ENCODE peak calls at places on chromosome 5, in eight cellular contexts. One of them, this sample, is unnamed.

GRCh38 chr5:1040571-1040970 is 32.0 kb downstream of the NKD2 start:
- DNase-seq in hypothalamus: no peak
- DNase-seq in head of caudate nucleus: no peak
- DNase-seq in nephron progenitor cell: no peak
- DNase-seq in activated T-helper 2 cell treated with anti-CD3 and anti-CD28 coated beads, Interferon-gamma antibody, Interleukin-2, Interleukin-4, amounts not matched to agents 10 μg/mL and 5 μg/mL and 100 μg/mL, durations not matched to agents 14 hours and 24 hours and 36 hours: no peak
- DNase-seq in mammary epithelial cell: no peak
- DNase-seq in EL: no peak
- DNase-seq in HTR-8/SVneo: no peak
- DNase-seq in this sample: no peak

GRCh38 chr5:132257131-132258101 is at the start of gene PDLIM4:
- DNase-seq in HTR-8/SVneo: peak
- DNase-seq in nephron progenitor cell: peak
- DNase-seq in mammary epithelial cell: peak
- DNase-seq in head of caudate nucleus: no peak
- DNase-seq in hypothalamus: no peak
- DNase-seq in EL: peak
- DNase-seq in activated T-helper 2 cell treated with anti-CD3 and anti-CD28 coated beads, Interferon-gamma antibody, Interleukin-2, Interleukin-4, amounts not matched to agents 10 μg/mL and 5 μg/mL and 100 μg/mL, durations not matched to agents 14 hours and 24 hours and 36 hours: no peak
- DNase-seq in this sample: peak

GRCh38 chr5:81425569-81425968 is 31.6 kb upstream of the ACOT12 start:
- DNase-seq in hypothalamus: no peak
- DNase-seq in HTR-8/SVneo: peak
- DNase-seq in head of caudate nucleus: no peak
- DNase-seq in nephron progenitor cell: no peak
- DNase-seq in activated T-helper 2 cell treated with anti-CD3 and anti-CD28 coated beads, Interferon-gamma antibody, Interleukin-2, Interleukin-4, amounts not matched to agents 10 μg/mL and 5 μg/mL and 100 μg/mL, durations not matched to agents 14 hours and 24 hours and 36 hours: no peak
- DNase-seq in EL: peak
- DNase-seq in mammary epithelial cell: peak
- DNase-seq in this sample: peak

GRCh38 chr5:89255845-89256463 is 373.0 kb upstream of the MEF2C start:
- DNase-seq in activated T-helper 2 cell treated with anti-CD3 and anti-CD28 coated beads, Interferon-gamma antibody, Interleukin-2, Interleukin-4, amounts not matched to agents 10 μg/mL and 5 μg/mL and 100 μg/mL, durations not matched to agents 14 hours and 24 hours and 36 hours: no peak
- DNase-seq in hypothalamus: no peak
- DNase-seq in head of caudate nucleus: no peak
- DNase-seq in HTR-8/SVneo: no peak
- DNase-seq in mammary epithelial cell: peak
- DNase-seq in nephron progenitor cell: no peak
- DNase-seq in EL: peak
- DNase-seq in this sample: peak

GRCh38 chr5:43121565-43122484 is 1.1 kb downstream of the ZNF131 start:
- DNase-seq in mammary epithelial cell: peak
- DNase-seq in activated T-helper 2 cell treated with anti-CD3 and anti-CD28 coated beads, Interferon-gamma antibody, Interleukin-2, Interleukin-4, amounts not matched to agents 10 μg/mL and 5 μg/mL and 100 μg/mL, durations not matched to agents 14 hours and 24 hours and 36 hours: no peak
- DNase-seq in head of caudate nucleus: peak
- DNase-seq in nephron progenitor cell: peak
- DNase-seq in hypothalamus: peak
- DNase-seq in HTR-8/SVneo: peak
- DNase-seq in EL: peak
- DNase-seq in this sample: peak

GRCh38 chr5:157312492-157312891 is 46.6 kb downstream of the CYFIP2 start:
- DNase-seq in HTR-8/SVneo: peak
- DNase-seq in nephron progenitor cell: peak
- DNase-seq in head of caudate nucleus: peak
- DNase-seq in mammary epithelial cell: peak
- DNase-seq in hypothalamus: no peak
- DNase-seq in activated T-helper 2 cell treated with anti-CD3 and anti-CD28 coated beads, Interferon-gamma antibody, Interleukin-2, Interleukin-4, amounts not matched to agents 10 μg/mL and 5 μg/mL and 100 μg/mL, durations not matched to agents 14 hours and 24 hours and 36 hours: peak
- DNase-seq in EL: peak
- DNase-seq in this sample: peak

GRCh38 chr5:66417681-66418248 is 178.4 kb upstream of the MAST4 start:
- DNase-seq in nephron progenitor cell: no peak
- DNase-seq in HTR-8/SVneo: no peak
- DNase-seq in EL: no peak
- DNase-seq in hypothalamus: no peak
- DNase-seq in mammary epithelial cell: no peak
- DNase-seq in head of caudate nucleus: no peak
- DNase-seq in activated T-helper 2 cell treated with anti-CD3 and anti-CD28 coated beads, Interferon-gamma antibody, Interleukin-2, Interleukin-4, amounts not matched to agents 10 μg/mL and 5 μg/mL and 100 μg/mL, durations not matched to agents 14 hours and 24 hours and 36 hours: no peak
- DNase-seq in this sample: no peak

GRCh38 chr5:14173419-14174234 is 30.5 kb downstream of the TRIO start:
- DNase-seq in mammary epithelial cell: no peak
- DNase-seq in nephron progenitor cell: no peak
- DNase-seq in head of caudate nucleus: no peak
- DNase-seq in HTR-8/SVneo: no peak
- DNase-seq in EL: no peak
- DNase-seq in hypothalamus: no peak
- DNase-seq in activated T-helper 2 cell treated with anti-CD3 and anti-CD28 coated beads, Interferon-gamma antibody, Interleukin-2, Interleukin-4, amounts not matched to agents 10 μg/mL and 5 μg/mL and 100 μg/mL, durations not matched to agents 14 hours and 24 hours and 36 hours: no peak
- DNase-seq in this sample: no peak

This sample was measured in left kidney.